ENCODE peak calls at places on chromosomes 3 and 15, in eight cellular contexts. T is HL-60, K is kidney, X is psoas muscle, Z is A549, D is esophagus muscularis mucosa, U is astrocyte of the spinal cord, J is fibroblast of lung. Y is an unnamed sample.

GRCh38 chr15:39142500-39142899 is 438.4 kb upstream of the THBS1 start:
- DNase-seq in K (no peak), J (no peak), Z (no peak), X (no peak), U (no peak), T (no peak), D (no peak), Y (no peak)

GRCh38 chr3:134353831-134354611 is 20.2 kb downstream of the AMOTL2 start:
- DNase-seq in K (peak), T (no peak), Z (no peak), X (no peak), D (no peak), J (no peak), U (no peak), Y (no peak)

GRCh38 chr15:76904461-76905012 is 603 bp downstream of the SCAPER start:
- DNase-seq in T (no peak), U (peak), Z (peak), J (peak), K (no peak), D (peak), X (no peak), Y (no peak)

GRCh38 chr15:71129660-71130059 is 14.4 kb downstream of the THSD4 start:
- DNase-seq in T (no peak), U (no peak), J (no peak), X (no peak), D (no peak), K (no peak), Z (no peak), Y (no peak)

GRCh38 chr15:41951571-41951970 is 20.8 kb downstream of the EHD4 start:
- DNase-seq in J (no peak), X (no peak), Z (no peak), K (no peak), U (no peak), T (no peak), D (no peak), Y (no peak)

GRCh38 chr3:61371123-61371522 is 119.9 kb upstream of the FHIT start:
- DNase-seq in D (no peak), K (no peak), U (peak), T (peak), Z (peak), X (no peak), J (peak), Y (peak)

GRCh38 chr3:52244061-52244628 is 1.4 kb upstream of the PPM1M start:
- DNase-seq in D (no peak), Z (no peak), X (peak), T (peak), K (no peak), J (peak), U (no peak), Y (peak)

GRCh38 chr15:101141926-101142527 is 109.8 kb downstream of the CHSY1 start:
- DNase-seq in Z (no peak), T (no peak), U (no peak), J (no peak), D (no peak), X (no peak), K (no peak), Y (no peak)

GRCh38 chr3:184085389-184085852 is 11.4 kb upstream of the HTR3E start:
- DNase-seq in Z (no peak), T (peak), J (peak), K (no peak), X (no peak), D (no peak), U (no peak), Y (peak)

GRCh38 chr3:182621435-182622240 is 171.7 kb upstream of the ATP11B start:
- DNase-seq in T (no peak), X (no peak), K (no peak), J (no peak), D (no peak), U (no peak), Z (no peak), Y (no peak)

GRCh38 chr15:96463376-96463775 is 132.9 kb downstream of the NR2F2 start:
- DNase-seq in J (no peak), T (no peak), U (no peak), D (no peak), K (no peak), Z (no peak), X (no peak), Y (no peak)

GRCh38 chr3:123319760-123320159 is 118.0 kb downstream of the SEC22A start:
- DNase-seq in T (no peak), J (no peak), D (no peak), X (no peak), K (peak), Z (no peak), U (no peak), Y (no peak)

GRCh38 chr15:66735909-66736305 is 33.9 kb downstream of the SMAD6 start:
- DNase-seq in U (no peak), J (peak), Z (no peak), T (no peak), X (peak), D (no peak), K (peak), Y (peak)

GRCh38 chr3:70832811-70833509 is 520.5 kb upstream of the MDFIC2 start:
- DNase-seq in Z (no peak), X (no peak), J (peak), K (no peak), T (no peak), D (no peak), U (peak), Y (peak)

GRCh38 chr3:101940521-101940992 is 91.2 kb downstream of the NFKBIZ start:
- DNase-seq in Z (no peak), D (no peak), X (peak), K (no peak), U (peak), T (peak), J (peak), Y (peak)

GRCh38 chr3:69738859-69739203 is 433 bp upstream of the MITF start:
- DNase-seq in T (no peak), U (no peak), X (peak), D (no peak), Z (no peak), K (no peak), J (no peak), Y (no peak)

GRCh38 chr3:69737396-69737795 is 1.9 kb upstream of the MITF start:
- DNase-seq in X (no peak), J (no peak), T (no peak), D (no peak), Z (no peak), K (no peak), U (no peak), Y (no peak)

GRCh38 chr3:69740103-69741021 is 1.1 kb downstream of the MITF start:
- DNase-seq in X (peak), Z (no peak), J (no peak), U (no peak), T (no peak), K (peak), D (no peak), Y (no peak)

GRCh38 chr3:69739204-69740102 is at the start of gene MITF:
- DNase-seq in U (peak), Z (peak), T (peak), K (peak), J (peak), D (peak), X (peak), Y (peak)

DNA sequence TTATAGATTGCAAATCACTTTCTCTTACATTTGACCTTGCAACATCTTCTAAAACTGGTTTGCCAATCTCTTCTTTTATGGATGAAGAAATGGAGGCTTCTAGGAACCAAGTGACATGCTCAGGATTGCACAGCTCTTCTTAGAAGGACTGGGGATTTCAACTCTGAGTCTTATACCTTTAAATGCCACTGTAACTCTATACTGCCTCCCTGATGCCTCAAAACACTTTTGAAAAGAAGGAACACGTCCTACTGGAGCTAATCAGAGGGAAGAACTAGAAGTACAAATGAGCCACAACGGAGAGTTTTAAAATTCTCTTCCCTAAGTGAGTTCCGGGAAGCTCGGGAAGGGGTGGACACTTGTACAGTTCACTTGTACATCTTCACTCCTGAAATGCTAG is 973 bp upstream of the MITF start:
- DNase-seq in X (no peak), U (peak), K (no peak), T (no peak), J (peak), Z (no peak), D (no peak), Y (peak)
- TF ChIP-seq CTCF in X (no peak), U (no peak), K (no peak), T (no peak), J (no peak), Z (no peak), D (no peak), Y (no peak)

GRCh38 chr3:155861476-155862183 is 7.4 kb upstream of the SLC33A1 start:
- DNase-seq in X (no peak), J (no peak), K (no peak), U (no peak), D (no peak), Z (no peak), T (no peak), Y (no peak)

GRCh38 chr3:155854147-155854940 is at the start of gene SLC33A1:
- DNase-seq in D (peak), K (peak), X (peak), Z (peak), J (peak), U (peak), T (peak), Y (peak)

GRCh38 chr3:155859859-155860258 is 5.6 kb upstream of the SLC33A1 start:
- DNase-seq in T (no peak), Z (peak), U (peak), D (no peak), J (peak), K (no peak), X (no peak), Y (peak)
- H3K4me3 ChIP-seq in T (no peak), Z (no peak), U (no peak), D (no peak), J (no peak), K (peak), X (no peak), Y (no peak)

DNA sequence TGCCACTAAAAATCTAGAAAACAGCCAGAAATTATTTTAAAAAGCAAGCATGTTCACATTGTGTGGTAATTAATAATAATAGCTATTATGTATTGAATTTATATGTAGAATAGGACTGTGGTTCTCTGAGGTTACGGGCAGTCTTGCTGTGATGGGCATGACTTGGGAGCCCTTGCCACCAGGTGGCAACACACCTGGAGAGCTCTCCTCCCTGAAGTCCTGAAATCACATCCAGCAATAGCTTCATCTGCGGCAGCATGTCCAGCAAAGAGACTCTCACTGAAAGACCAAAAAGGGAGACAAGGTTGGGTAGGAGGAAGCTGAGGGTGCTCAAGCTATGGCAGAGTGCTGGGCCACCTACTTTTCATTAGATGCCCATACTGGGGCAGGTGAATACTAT is 206.8 kb upstream of the IL12A start:
- DNase-seq in D (no peak), U (no peak), Z (no peak), J (no peak), T (no peak), X (no peak), K (no peak), Y (no peak)
- TF ChIP-seq CTCF in D (peak), U (no peak), Z (peak), J (no peak), T (no peak), X (no peak), K (peak), Y (no peak)

GRCh38 chr3:5194801-5195509 is 7.4 kb downstream of the EDEM1 start:
- DNase-seq in U (peak), D (no peak), J (peak), K (no peak), X (no peak), Z (peak), T (peak), Y (peak)
- H3K4me3 ChIP-seq in U (no peak), D (no peak), J (no peak), K (no peak), X (no peak), Z (no peak), T (no peak), Y (no peak)

GRCh38 chr3:126661965-126662364 is 7.0 kb upstream of the TXNRD3 start:
- DNase-seq in K (no peak), Z (no peak), X (no peak), D (peak), T (no peak), U (no peak), J (no peak), Y (no peak)

GRCh38 chr3:126657901-126658300 is 3.0 kb upstream of the TXNRD3 start:
- DNase-seq in T (no peak), K (no peak), D (peak), U (no peak), J (no peak), X (no peak), Z (no peak), Y (no peak)

GRCh38 chr3:126661532-126661931 is 6.6 kb upstream of the TXNRD3 start:
- DNase-seq in X (no peak), K (no peak), J (no peak), U (no peak), D (peak), Z (no peak), T (peak), Y (no peak)

GRCh38 chr3:126658584-126658983 is 3.7 kb upstream of the TXNRD3 start:
- DNase-seq in Z (no peak), D (peak), T (no peak), K (no peak), U (no peak), J (no peak), X (no peak), Y (no peak)

GRCh38 chr3:126659915-126660886 is 5.3 kb upstream of the TXNRD3 start:
- DNase-seq in J (no peak), Z (peak), U (no peak), K (no peak), X (no peak), D (peak), T (peak), Y (no peak)
- TF ChIP-seq CTCF in J (peak), Z (no peak), U (peak), K (no peak), X (peak), D (peak), T (peak), Y (peak)

GRCh38 chr3:114290911-114291901 is 2.6 kb upstream of the TIGIT start:
- DNase-seq in D (no peak), X (peak), U (peak), Z (peak), K (peak), T (peak), J (peak), Y (peak)

GRCh38 chr3:114299421-114299820 is 5.6 kb downstream of the TIGIT start:
- DNase-seq in U (no peak), J (no peak), Z (peak), T (peak), X (no peak), K (no peak), D (no peak), Y (peak)

GRCh38 chr3:114293846-114294245 is at the start of gene TIGIT:
- DNase-seq in D (no peak), X (no peak), J (no peak), U (no peak), K (no peak), T (no peak), Z (no peak), Y (no peak)

GRCh38 chr3:114299925-114300624 is 6.2 kb downstream of the TIGIT start:
- DNase-seq in D (no peak), J (no peak), K (no peak), Z (no peak), T (no peak), U (no peak), X (no peak), Y (no peak)

GRCh38 chr3:114294940-114295480 is 1.2 kb downstream of the TIGIT start:
- DNase-seq in K (no peak), U (no peak), J (no peak), D (no peak), X (no peak), T (no peak), Z (no peak), Y (no peak)
- H3K4me3 ChIP-seq in K (no peak), U (no peak), J (no peak), D (no peak), X (no peak), T (no peak), Z (no peak), Y (no peak)

Y was measured in fibroblast of pulmonary artery.